ENCODE peak calls at places on chromosomes 3 and 15, in six cellular contexts. N is endothelial cell of umbilical vein, O is A549, P is HepG2, K is GM12878, U is K562. Z is an unnamed sample.

GRCh38 chr15:73239564-73240208 is 129.1 kb downstream of the HCN4 start:
- DNase-seq in N (no peak), O (peak), K (no peak), P (no peak), U (no peak), Z (peak)

GRCh38 chr3:141412936-141413354 is 44.6 kb downstream of the ZBTB38 start:
- DNase-seq in P (peak), U (no peak), N (peak), O (peak), K (no peak), Z (no peak)

GRCh38 chr15:24675332-24676144 is at the start of gene NPAP1:
- DNase-seq in P (no peak), O (no peak), N (no peak), U (no peak), K (no peak), Z (no peak)

GRCh38 chr3:31193429-31193828 is 299.0 kb upstream of the GADL1 start:
- DNase-seq in K (no peak), U (no peak), P (no peak), O (no peak), N (no peak), Z (no peak)

GRCh38 chr3:65029130-65029529 is 341.3 kb upstream of the ADAMTS9 start:
- DNase-seq in O (no peak), N (no peak), K (no peak), P (no peak), U (no peak), Z (no peak)

GRCh38 chr3:146165370-146165769 is 4.4 kb upstream of the PLOD2 start:
- DNase-seq in U (no peak), O (peak), P (no peak), N (no peak), K (no peak), Z (no peak)

GRCh38 chr3:11457126-11457525 is 184.9 kb downstream of the ATG7 start:
- DNase-seq in U (no peak), P (no peak), O (no peak), N (no peak), K (no peak), Z (no peak)

GRCh38 chr3:110027446-110027845 is 690.1 kb upstream of the DPPA4 start:
- DNase-seq in P (no peak), U (no peak), K (no peak), O (no peak), N (no peak), Z (no peak)

GRCh38 chr15:38683382-38684242 is 119.0 kb upstream of the RASGRP1 start:
- DNase-seq in P (peak), K (no peak), N (peak), O (peak), U (peak), Z (peak)

GRCh38 chr3:171125010-171125409 is 98.5 kb upstream of the SLC2A2 start:
- DNase-seq in K (no peak), N (peak), P (no peak), U (no peak), O (no peak), Z (no peak)

GRCh38 chr3:158220575-158220974 is 110.7 kb downstream of the RSRC1 start:
- DNase-seq in O (no peak), N (no peak), K (no peak), P (no peak), U (no peak), Z (no peak)

GRCh38 chr15:82846621-82847020 is 37.2 kb downstream of the WHAMM start:
- DNase-seq in P (no peak), O (no peak), N (no peak), K (no peak), U (peak), Z (no peak)

GRCh38 chr3:100006570-100007271 is 107.6 kb downstream of the FILIP1L start:
- DNase-seq in K (no peak), O (peak), U (no peak), P (peak), N (peak), Z (no peak)
- TF ChIP-seq CTCF in K (peak), O (no peak), U (no peak), P (no peak), N (no peak), Z (no peak)

GRCh38 chr3:176275113-176275512 is 922.2 kb downstream of the TBL1XR1 start:
- DNase-seq in N (no peak), U (no peak), O (no peak), K (no peak), P (no peak), Z (no peak)
- TF ChIP-seq MYC in N (no peak), U (no peak), O (no peak), K (no peak), P (no peak), Z (no peak)

DNA sequence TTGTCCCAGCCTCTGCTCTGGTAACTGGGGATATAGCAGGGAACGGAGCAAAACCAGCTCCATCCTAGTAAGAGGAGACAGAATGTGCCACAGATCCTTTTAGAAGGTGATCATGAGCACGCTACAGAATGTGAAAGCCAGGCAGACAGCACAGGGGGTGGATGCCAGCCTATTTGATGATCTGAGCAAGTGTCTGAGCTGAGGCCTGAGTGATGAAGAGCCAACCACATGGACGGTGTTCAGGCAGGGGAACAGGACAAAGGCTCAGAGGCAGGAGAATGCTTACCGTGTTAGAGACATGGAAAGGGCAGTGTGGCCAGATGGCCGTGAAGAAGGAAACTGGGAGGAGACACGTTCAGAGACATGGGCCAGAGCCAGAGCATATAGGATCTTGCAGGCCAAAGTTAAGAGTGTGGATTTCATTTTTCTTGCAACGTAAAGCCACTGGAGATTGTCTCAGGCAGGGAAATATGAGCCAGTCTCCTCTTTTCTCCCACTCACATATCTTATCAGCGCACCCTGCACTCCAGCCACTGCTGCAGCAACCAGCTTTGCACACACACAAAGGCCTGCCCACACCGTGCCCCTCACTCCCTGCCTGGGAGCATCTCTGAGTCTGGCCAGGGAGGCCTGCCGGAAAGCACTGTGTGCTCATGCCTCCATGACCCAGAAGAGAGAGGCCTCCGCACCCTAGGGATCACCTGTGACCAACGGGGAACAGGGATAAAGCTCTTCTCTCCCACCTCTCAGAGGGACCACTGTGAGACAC is 20.1 kb downstream of the RAB43 start:
- DNase-seq in N (no peak), O (no peak), P (no peak), K (no peak), U (no peak), Z (no peak)
- TF ChIP-seq MAX in N (no peak), O (no peak), P (no peak), K (no peak), U (no peak), Z (no peak)

GRCh38 chr3:34882764-34883163 is 756.6 kb upstream of the ARPP21 start:
- DNase-seq in P (no peak), N (no peak), O (no peak), U (no peak), K (no peak), Z (peak)
- TF ChIP-seq CTCF in P (no peak), N (peak), O (no peak), U (no peak), K (no peak), Z (peak)

DNA sequence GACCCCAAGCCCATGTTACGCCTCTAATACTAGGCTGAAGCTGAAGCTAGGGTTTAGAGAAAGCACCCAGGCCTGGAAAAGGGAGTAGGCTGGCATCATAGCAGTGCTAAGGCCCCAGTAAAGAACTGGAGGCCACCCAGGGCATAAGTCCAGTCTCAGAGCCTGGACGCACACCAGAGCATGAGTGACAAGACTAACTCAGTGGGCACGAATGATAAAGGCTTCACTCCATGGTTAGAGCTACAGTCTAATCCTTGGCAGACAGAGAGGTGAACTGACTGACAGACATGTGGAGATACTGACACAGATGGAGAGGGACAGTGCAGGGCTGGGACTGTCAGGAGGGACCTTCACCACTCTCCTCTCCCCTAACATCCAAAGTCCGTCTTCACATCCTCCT is 139.8 kb downstream of the KCNMB2 start:
- DNase-seq in K (no peak), O (no peak), N (no peak), U (no peak), P (no peak), Z (no peak)
- TF ChIP-seq MYC in K (no peak), O (no peak), N (no peak), U (no peak), P (no peak), Z (no peak)

GRCh38 chr3:143137637-143138036 is 18.1 kb downstream of the CHST2 start:
- DNase-seq in K (no peak), O (no peak), P (no peak), N (no peak), U (no peak), Z (no peak)

GRCh38 chr3:143132246-143132980 is 12.8 kb downstream of the CHST2 start:
- DNase-seq in U (no peak), K (no peak), N (no peak), P (no peak), O (no peak), Z (no peak)

GRCh38 chr3:143135150-143135549 is 15.6 kb downstream of the CHST2 start:
- DNase-seq in P (no peak), U (no peak), K (no peak), O (peak), N (peak), Z (peak)

GRCh38 chr3:143138948-143139347 is 19.4 kb downstream of the CHST2 start:
- DNase-seq in O (no peak), K (no peak), N (no peak), U (no peak), P (no peak), Z (no peak)

DNA sequence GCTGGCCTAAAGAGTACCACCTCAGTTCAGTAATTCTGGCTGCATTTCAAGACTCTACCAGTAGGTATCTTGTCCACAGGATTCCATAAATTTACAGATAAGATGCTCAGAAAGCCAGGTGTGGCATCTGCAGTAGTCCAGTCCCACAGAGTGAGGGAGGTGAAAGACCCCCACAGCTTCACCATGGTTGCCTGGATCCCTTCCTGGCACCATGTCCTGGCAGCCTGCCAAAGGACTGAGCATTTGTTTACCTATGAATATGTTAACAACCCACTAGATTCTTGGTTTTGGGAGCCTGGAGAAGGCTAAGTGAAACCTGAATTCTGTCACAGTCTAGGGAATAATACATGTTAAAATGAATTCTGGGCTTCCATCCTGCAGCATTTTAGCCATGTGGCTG is 14.9 kb downstream of the CHST2 start:
- DNase-seq in O (no peak), K (no peak), U (no peak), N (peak), P (no peak), Z (no peak)
- TF ChIP-seq MAX in O (no peak), K (no peak), U (no peak), N (no peak), P (no peak), Z (no peak)

GRCh38 chr3:103794656-103795055 is 1359.8 kb downstream of the ZPLD1 start:
- DNase-seq in N (no peak), U (no peak), P (peak), K (no peak), O (no peak), Z (peak)
- TF ChIP-seq CTCF in N (no peak), U (no peak), P (peak), K (peak), O (no peak), Z (peak)

GRCh38 chr3:33145221-33145900 is 31.5 kb downstream of the CRTAP start:
- DNase-seq in P (no peak), O (no peak), N (no peak), U (no peak), K (no peak), Z (no peak)
- TF ChIP-seq MYC in P (no peak), O (no peak), N (no peak), U (no peak), K (no peak), Z (no peak)

GRCh38 chr3:112814256-112814655 is 32.4 kb downstream of the CD200R1L start:
- DNase-seq in O (peak), P (peak), K (no peak), N (peak), U (no peak), Z (peak)
- TF ChIP-seq MAX in O (peak), P (no peak), K (no peak), N (no peak), U (no peak), Z (no peak)

GRCh38 chr3:43287514-43287913 is 1.2 kb downstream of the SNRK start:
- DNase-seq in U (no peak), N (peak), P (no peak), K (no peak), O (no peak), Z (peak)

GRCh38 chr3:43288366-43288765 is 2.0 kb downstream of the SNRK start:
- DNase-seq in N (peak), U (no peak), K (no peak), O (no peak), P (no peak), Z (peak)

GRCh38 chr3:43285644-43286043 is 696 bp upstream of the SNRK start:
- DNase-seq in P (no peak), U (no peak), K (no peak), N (no peak), O (no peak), Z (no peak)

GRCh38 chr3:43286886-43287301 is 554 bp downstream of the SNRK start:
- DNase-seq in N (no peak), P (no peak), O (peak), K (no peak), U (no peak), Z (peak)

DNA sequence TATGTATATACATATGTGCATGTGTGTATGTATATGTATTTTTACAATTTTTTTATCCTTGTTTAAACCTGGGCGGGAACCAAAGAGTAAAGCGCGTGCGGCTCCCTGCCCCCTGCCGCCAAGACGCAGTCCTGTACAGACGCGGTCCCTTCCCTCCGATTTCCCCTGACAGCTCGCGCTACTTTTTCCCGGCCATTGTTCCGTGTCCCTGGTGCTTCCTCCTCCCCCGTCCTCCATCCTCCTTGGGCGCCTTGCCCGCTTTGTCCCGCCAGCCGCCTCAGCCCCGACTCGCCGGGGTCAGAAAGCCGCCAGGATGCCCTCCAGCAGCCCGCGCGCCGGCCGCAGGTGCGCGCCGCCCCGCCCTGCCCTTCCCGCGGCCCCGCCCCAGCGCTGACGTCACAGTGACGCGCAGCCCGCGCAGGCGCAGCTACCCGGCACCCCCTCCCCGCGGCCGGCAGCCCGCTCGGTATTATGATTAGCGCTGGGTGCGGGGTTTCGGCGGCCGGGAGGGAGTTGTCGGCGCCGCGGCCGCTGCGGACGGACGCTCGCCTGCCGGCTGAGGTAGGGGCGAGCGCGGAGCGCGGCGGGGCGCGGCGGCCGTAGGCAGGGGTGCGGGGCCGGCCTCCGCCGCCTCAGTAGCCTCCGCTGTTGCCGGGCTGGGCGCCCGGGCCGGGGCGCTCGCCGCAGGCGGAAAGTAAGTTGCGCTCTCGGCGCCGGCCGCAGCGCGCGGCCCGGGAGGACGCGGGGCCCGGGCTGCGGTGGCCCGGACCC is at the start of gene SNRK:
- DNase-seq in U (peak), P (peak), O (peak), K (no peak), N (peak), Z (peak)
- TF ChIP-seq CTCF in U (peak), P (peak), O (no peak), K (peak), N (peak), Z (peak)

Z was measured in NB4.